ENCODE peak calls at places on chromosomes 3 and 15, in eight cellular contexts. One of them, this sample, is unnamed.

GRCh38 chr3:112681822-112682325 is 40.9 kb upstream of the CCDC80 start:
- DNase-seq in tibial nerve: no peak
- DNase-seq in psoas muscle: no peak
- DNase-seq in WTC11: no peak
- DNase-seq in nephron progenitor cell: no peak
- DNase-seq in cardiac muscle cell: peak
- DNase-seq in AG04449: peak
- DNase-seq in kidney epithelial cell: peak
- DNase-seq in this sample: no peak

GRCh38 chr15:94000603-94001002 is 230.8 kb upstream of the MCTP2 start:
- DNase-seq in tibial nerve: no peak
- DNase-seq in psoas muscle: no peak
- DNase-seq in WTC11: peak
- DNase-seq in nephron progenitor cell: no peak
- DNase-seq in cardiac muscle cell: no peak
- DNase-seq in AG04449: no peak
- DNase-seq in kidney epithelial cell: no peak
- DNase-seq in this sample: no peak

GRCh38 chr3:133890972-133891644 is 4.6 kb downstream of the RAB6B start:
- DNase-seq in tibial nerve: no peak
- DNase-seq in psoas muscle: no peak
- DNase-seq in WTC11: no peak
- DNase-seq in nephron progenitor cell: no peak
- DNase-seq in cardiac muscle cell: no peak
- DNase-seq in AG04449: no peak
- DNase-seq in kidney epithelial cell: no peak
- DNase-seq in this sample: no peak

GRCh38 chr15:99145005-99145404 is 40.1 kb downstream of the SYNM start:
- DNase-seq in tibial nerve: no peak
- DNase-seq in psoas muscle: no peak
- DNase-seq in WTC11: no peak
- DNase-seq in nephron progenitor cell: no peak
- DNase-seq in cardiac muscle cell: no peak
- DNase-seq in AG04449: no peak
- DNase-seq in kidney epithelial cell: no peak
- DNase-seq in this sample: no peak

GRCh38 chr3:73681610-73682009 is 56.9 kb upstream of the PDZRN3 start:
- DNase-seq in tibial nerve: no peak
- DNase-seq in psoas muscle: no peak
- DNase-seq in WTC11: no peak
- DNase-seq in nephron progenitor cell: no peak
- DNase-seq in cardiac muscle cell: peak
- DNase-seq in AG04449: no peak
- DNase-seq in kidney epithelial cell: peak
- DNase-seq in this sample: peak

GRCh38 chr3:30353711-30354467 is 252.5 kb upstream of the TGFBR2 start:
- DNase-seq in tibial nerve: no peak
- DNase-seq in psoas muscle: no peak
- DNase-seq in WTC11: no peak
- DNase-seq in nephron progenitor cell: no peak
- DNase-seq in cardiac muscle cell: no peak
- DNase-seq in AG04449: no peak
- DNase-seq in kidney epithelial cell: no peak
- DNase-seq in this sample: no peak

GRCh38 chr15:90860942-90861675 is 7.3 kb upstream of the FURIN start:
- DNase-seq in tibial nerve: no peak
- DNase-seq in psoas muscle: no peak
- DNase-seq in WTC11: no peak
- DNase-seq in nephron progenitor cell: no peak
- DNase-seq in cardiac muscle cell: no peak
- DNase-seq in AG04449: no peak
- DNase-seq in kidney epithelial cell: no peak
- DNase-seq in this sample: no peak

GRCh38 chr3:64617610-64618009 is 70.2 kb downstream of the ADAMTS9 start:
- DNase-seq in tibial nerve: no peak
- DNase-seq in psoas muscle: no peak
- DNase-seq in WTC11: no peak
- DNase-seq in nephron progenitor cell: no peak
- DNase-seq in cardiac muscle cell: no peak
- DNase-seq in AG04449: no peak
- DNase-seq in kidney epithelial cell: no peak
- DNase-seq in this sample: no peak

GRCh38 chr15:25408929-25409328 is 29.9 kb downstream of the UBE3A start:
- DNase-seq in tibial nerve: no peak
- DNase-seq in psoas muscle: no peak
- DNase-seq in WTC11: no peak
- DNase-seq in nephron progenitor cell: no peak
- DNase-seq in cardiac muscle cell: no peak
- DNase-seq in AG04449: no peak
- DNase-seq in kidney epithelial cell: no peak
- DNase-seq in this sample: no peak

GRCh38 chr15:69751575-69751974 is 299.0 kb downstream of the RPLP1 start:
- DNase-seq in tibial nerve: no peak
- DNase-seq in psoas muscle: no peak
- DNase-seq in WTC11: no peak
- DNase-seq in nephron progenitor cell: peak
- DNase-seq in cardiac muscle cell: no peak
- DNase-seq in AG04449: no peak
- DNase-seq in kidney epithelial cell: no peak
- DNase-seq in this sample: no peak

GRCh38 chr3:56826831-56827722 is 25.3 kb upstream of the ARHGEF3 start:
- DNase-seq in tibial nerve: no peak
- DNase-seq in psoas muscle: no peak
- DNase-seq in WTC11: no peak
- DNase-seq in nephron progenitor cell: no peak
- DNase-seq in cardiac muscle cell: peak
- DNase-seq in AG04449: no peak
- DNase-seq in kidney epithelial cell: no peak
- DNase-seq in this sample: no peak

GRCh38 chr3:33722626-33723370 is 4.7 kb upstream of the CLASP2 start:
- DNase-seq in tibial nerve: no peak
- DNase-seq in psoas muscle: no peak
- DNase-seq in WTC11: no peak
- DNase-seq in nephron progenitor cell: no peak
- DNase-seq in cardiac muscle cell: peak
- DNase-seq in AG04449: no peak
- DNase-seq in kidney epithelial cell: no peak
- DNase-seq in this sample: peak

GRCh38 chr3:6770376-6770648 is 90.6 kb upstream of the GRM7 start:
- DNase-seq in tibial nerve: no peak
- DNase-seq in psoas muscle: no peak
- DNase-seq in WTC11: no peak
- DNase-seq in nephron progenitor cell: no peak
- DNase-seq in cardiac muscle cell: no peak
- DNase-seq in AG04449: no peak
- DNase-seq in kidney epithelial cell: no peak
- DNase-seq in this sample: no peak

GRCh38 chr3:198093082-198093679 is 133.2 kb downstream of the LMLN start:
- DNase-seq in tibial nerve: no peak
- DNase-seq in psoas muscle: no peak
- DNase-seq in WTC11: no peak
- DNase-seq in nephron progenitor cell: no peak
- DNase-seq in cardiac muscle cell: no peak
- DNase-seq in AG04449: no peak
- DNase-seq in kidney epithelial cell: no peak
- DNase-seq in this sample: no peak

GRCh38 chr3:198090795-198091194 is 130.8 kb downstream of the LMLN start:
- DNase-seq in tibial nerve: no peak
- DNase-seq in psoas muscle: no peak
- DNase-seq in WTC11: no peak
- DNase-seq in nephron progenitor cell: no peak
- DNase-seq in cardiac muscle cell: no peak
- DNase-seq in AG04449: no peak
- DNase-seq in kidney epithelial cell: no peak
- DNase-seq in this sample: no peak

GRCh38 chr3:198092276-198092675 is 132.3 kb downstream of the LMLN start:
- DNase-seq in tibial nerve: no peak
- DNase-seq in psoas muscle: no peak
- DNase-seq in WTC11: no peak
- DNase-seq in nephron progenitor cell: no peak
- DNase-seq in cardiac muscle cell: no peak
- DNase-seq in AG04449: no peak
- DNase-seq in kidney epithelial cell: no peak
- DNase-seq in this sample: no peak

GRCh38 chr3:198097048-198097447 is 137.0 kb downstream of the LMLN start:
- DNase-seq in tibial nerve: no peak
- DNase-seq in psoas muscle: no peak
- DNase-seq in WTC11: no peak
- DNase-seq in nephron progenitor cell: no peak
- DNase-seq in cardiac muscle cell: no peak
- DNase-seq in AG04449: no peak
- DNase-seq in kidney epithelial cell: no peak
- DNase-seq in this sample: no peak

DNA sequence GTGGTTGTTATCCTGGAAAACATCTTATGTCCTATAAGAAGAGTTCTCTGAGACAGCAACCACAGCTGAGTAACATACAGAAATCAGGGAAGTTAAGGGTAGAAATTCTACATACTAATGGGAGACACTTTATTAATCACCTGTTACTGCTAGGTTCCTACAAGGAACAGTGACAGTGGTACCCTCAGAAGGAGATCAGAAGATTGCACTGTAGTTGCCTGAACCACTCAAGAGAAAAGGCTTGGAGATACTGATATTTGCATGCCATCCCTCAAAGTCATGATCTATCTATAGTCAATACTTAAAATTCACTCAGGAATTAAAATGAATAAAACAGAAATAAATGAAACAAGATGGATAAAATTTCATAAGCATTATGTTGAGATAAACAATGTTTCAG is 136.0 kb downstream of the LMLN start:
- DNase-seq in tibial nerve: no peak
- DNase-seq in psoas muscle: no peak
- DNase-seq in WTC11: no peak
- DNase-seq in nephron progenitor cell: no peak
- DNase-seq in cardiac muscle cell: no peak
- DNase-seq in AG04449: no peak
- DNase-seq in kidney epithelial cell: no peak
- DNase-seq in this sample: no peak
- TF ChIP-seq CTCF in tibial nerve: no peak
- TF ChIP-seq CTCF in psoas muscle: no peak
- TF ChIP-seq CTCF in WTC11: no peak
- TF ChIP-seq CTCF in nephron progenitor cell: no peak
- TF ChIP-seq CTCF in cardiac muscle cell: no peak
- TF ChIP-seq CTCF in AG04449: no peak
- TF ChIP-seq CTCF in kidney epithelial cell: no peak
- TF ChIP-seq CTCF in this sample: no peak

GRCh38 chr3:107493134-107493533 is 29.6 kb upstream of the BBX start:
- DNase-seq in tibial nerve: no peak
- DNase-seq in psoas muscle: no peak
- DNase-seq in WTC11: no peak
- DNase-seq in nephron progenitor cell: no peak
- DNase-seq in cardiac muscle cell: no peak
- DNase-seq in AG04449: no peak
- DNase-seq in kidney epithelial cell: no peak
- DNase-seq in this sample: no peak
- TF ChIP-seq CTCF in tibial nerve: no peak
- TF ChIP-seq CTCF in psoas muscle: no peak
- TF ChIP-seq CTCF in WTC11: no peak
- TF ChIP-seq CTCF in nephron progenitor cell: no peak
- TF ChIP-seq CTCF in cardiac muscle cell: no peak
- TF ChIP-seq CTCF in AG04449: no peak
- TF ChIP-seq CTCF in kidney epithelial cell: no peak
- TF ChIP-seq CTCF in this sample: no peak

DNA sequence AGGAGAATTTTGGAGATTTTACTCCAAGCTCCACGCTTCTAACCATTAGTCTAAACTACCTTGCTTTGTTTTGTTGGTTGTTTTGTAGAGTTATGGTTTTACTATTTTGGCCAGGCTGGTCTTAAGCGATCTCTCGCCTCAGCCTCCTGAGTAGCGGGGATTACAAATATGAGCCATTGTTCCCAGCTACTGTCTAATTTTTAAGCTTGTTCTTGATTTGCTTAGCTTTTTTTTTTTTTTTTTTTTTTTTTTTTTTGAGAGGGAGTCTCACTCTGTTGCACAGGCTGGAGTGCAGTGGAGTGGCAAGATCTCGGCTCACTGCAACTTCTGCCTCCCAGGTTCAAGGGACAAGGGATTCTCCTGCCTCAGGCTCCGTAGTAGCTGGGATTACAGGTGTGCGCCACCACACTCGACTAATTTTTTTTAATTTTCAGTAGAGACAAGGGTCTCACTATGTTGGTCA is 28.5 kb downstream of the EFCAB12 start:
- DNase-seq in tibial nerve: no peak
- DNase-seq in psoas muscle: no peak
- DNase-seq in WTC11: no peak
- DNase-seq in nephron progenitor cell: no peak
- DNase-seq in cardiac muscle cell: no peak
- DNase-seq in AG04449: no peak
- DNase-seq in kidney epithelial cell: no peak
- DNase-seq in this sample: no peak
- TF ChIP-seq CTCF in tibial nerve: no peak
- TF ChIP-seq CTCF in psoas muscle: no peak
- TF ChIP-seq CTCF in WTC11: no peak
- TF ChIP-seq CTCF in nephron progenitor cell: no peak
- TF ChIP-seq CTCF in cardiac muscle cell: no peak
- TF ChIP-seq CTCF in AG04449: no peak
- TF ChIP-seq CTCF in kidney epithelial cell: no peak
- TF ChIP-seq CTCF in this sample: no peak

GRCh38 chr3:16357191-16357590 is 92.2 kb downstream of the OXNAD1 start:
- DNase-seq in tibial nerve: no peak
- DNase-seq in psoas muscle: no peak
- DNase-seq in WTC11: no peak
- DNase-seq in nephron progenitor cell: no peak
- DNase-seq in cardiac muscle cell: peak
- DNase-seq in AG04449: no peak
- DNase-seq in kidney epithelial cell: no peak
- DNase-seq in this sample: no peak

GRCh38 chr3:16357698-16358097 is 92.7 kb downstream of the OXNAD1 start:
- DNase-seq in tibial nerve: no peak
- DNase-seq in psoas muscle: no peak
- DNase-seq in WTC11: no peak
- DNase-seq in nephron progenitor cell: no peak
- DNase-seq in cardiac muscle cell: peak
- DNase-seq in AG04449: no peak
- DNase-seq in kidney epithelial cell: no peak
- DNase-seq in this sample: no peak

GRCh38 chr3:16354291-16354690 is 89.3 kb downstream of the OXNAD1 start:
- DNase-seq in tibial nerve: no peak
- DNase-seq in psoas muscle: no peak
- DNase-seq in WTC11: no peak
- DNase-seq in nephron progenitor cell: no peak
- DNase-seq in cardiac muscle cell: no peak
- DNase-seq in AG04449: no peak
- DNase-seq in kidney epithelial cell: no peak
- DNase-seq in this sample: no peak

GRCh38 chr3:16352428-16352827 is 87.4 kb downstream of the OXNAD1 start:
- DNase-seq in tibial nerve: no peak
- DNase-seq in psoas muscle: no peak
- DNase-seq in WTC11: no peak
- DNase-seq in nephron progenitor cell: no peak
- DNase-seq in cardiac muscle cell: no peak
- DNase-seq in AG04449: no peak
- DNase-seq in kidney epithelial cell: no peak
- DNase-seq in this sample: no peak

DNA sequence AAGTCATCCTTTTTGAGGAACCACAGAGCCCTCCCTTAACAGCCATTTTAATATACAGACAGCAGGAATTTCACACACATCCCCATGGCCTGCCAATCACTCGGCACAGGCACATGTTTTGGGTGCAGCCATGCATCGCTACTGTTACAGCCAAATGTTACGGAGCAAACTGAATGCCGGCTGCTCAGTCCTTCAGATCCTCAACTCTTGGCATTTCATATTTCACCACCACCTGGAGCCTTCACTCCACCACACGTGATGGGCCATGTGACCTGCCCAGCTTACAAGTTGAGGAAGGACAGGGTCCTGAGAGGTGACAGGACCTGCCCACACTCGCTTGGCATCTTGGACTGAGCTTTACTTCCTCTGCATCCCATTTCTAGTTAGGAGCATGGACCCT is 90.9 kb downstream of the OXNAD1 start:
- DNase-seq in tibial nerve: no peak
- DNase-seq in psoas muscle: no peak
- DNase-seq in WTC11: no peak
- DNase-seq in nephron progenitor cell: no peak
- DNase-seq in cardiac muscle cell: no peak
- DNase-seq in AG04449: no peak
- DNase-seq in kidney epithelial cell: no peak
- DNase-seq in this sample: no peak
- TF ChIP-seq CTCF in tibial nerve: no peak
- TF ChIP-seq CTCF in psoas muscle: no peak
- TF ChIP-seq CTCF in WTC11: no peak
- TF ChIP-seq CTCF in nephron progenitor cell: no peak
- TF ChIP-seq CTCF in cardiac muscle cell: no peak
- TF ChIP-seq CTCF in AG04449: no peak
- TF ChIP-seq CTCF in kidney epithelial cell: no peak
- TF ChIP-seq CTCF in this sample: no peak

This sample was measured in AG09309.